ENCODE peak calls at places on chromosomes 11 and 22, in four cellular contexts. U is H1, G is K562, L is HepG2. X is an unnamed sample.

GRCh38 chr11:125494601-125494986 is 1.5 kb downstream of the FEZ1 start:
- DNase-seq in L (no peak), U (no peak), G (no peak), X (no peak)

GRCh38 chr11:116446048-116446399 is 326.8 kb downstream of the BUD13 start:
- DNase-seq in G (no peak), L (no peak), U (no peak), X (no peak)

GRCh38 chr11:69296890-69297224 is 2.9 kb downstream of the MYEOV start:
- DNase-seq in L (no peak), G (no peak), U (no peak), X (no peak)

GRCh38 chr11:1765871-1766718 is 2.4 kb upstream of the CTSD start:
- DNase-seq in U (peak), L (no peak), G (no peak), X (no peak)

GRCh38 chr22:24102366-24103200 is 78.7 kb upstream of the SUSD2 start:
- DNase-seq in U (no peak), L (no peak), G (no peak), X (no peak)

GRCh38 chr11:102552020-102552419 is 21.5 kb upstream of the MMP7 start:
- DNase-seq in U (no peak), L (no peak), G (no peak), X (no peak)

GRCh38 chr22:23501708-23502107 is 78.4 kb downstream of the IGLL1 start:
- DNase-seq in G (no peak), L (no peak), U (no peak), X (no peak)

GRCh38 chr22:31177420-31178162 is 17.6 kb downstream of the RNF185 start:
- DNase-seq in G (no peak), L (no peak), U (no peak), X (no peak)

GRCh38 chr22:47395481-47395880 is 633.0 kb downstream of the TBC1D22A start:
- DNase-seq in L (no peak), U (no peak), G (no peak), X (no peak)

GRCh38 chr11:47487421-47487820 is 38.5 kb upstream of the RAPSN start:
- DNase-seq in L (no peak), U (no peak), G (no peak), X (no peak)
- TF ChIP-seq FOSL1 in L (no peak), U (no peak), G (no peak), X (no peak)

GRCh38 chr11:46247664-46248063 is 29.8 kb upstream of the CREB3L1 start:
- DNase-seq in U (peak), G (no peak), L (peak), X (peak)
- TF ChIP-seq ATF3 in U (no peak), G (no peak), L (no peak), X (no peak)

DNA sequence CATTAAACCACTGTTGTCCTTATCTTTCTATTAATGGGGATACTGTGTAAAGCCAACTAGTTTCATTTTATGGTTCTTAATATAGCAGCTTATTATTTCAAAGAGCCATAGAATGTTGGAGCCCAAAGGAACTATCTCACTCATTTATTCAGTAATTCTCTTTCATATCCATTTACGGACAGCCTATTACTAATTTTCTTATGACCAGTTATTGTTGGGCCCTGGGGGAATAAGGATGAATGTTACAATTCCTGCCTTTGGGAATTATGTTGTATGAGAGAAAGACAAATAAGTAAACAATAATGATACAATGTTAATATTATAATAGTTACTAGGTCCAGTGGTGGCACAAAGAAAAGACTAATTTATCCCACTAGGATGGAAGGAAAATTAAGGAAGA is 52.4 kb downstream of the AAMDC start:
- DNase-seq in L (no peak), U (no peak), G (no peak), X (no peak)
- TF ChIP-seq FOSL1 in L (no peak), U (no peak), G (no peak), X (no peak)

GRCh38 chr11:70611890-70612289 is 213.6 kb downstream of the CTTN start:
- DNase-seq in U (no peak), L (no peak), G (no peak), X (no peak)
- TF ChIP-seq ATF3 in U (no peak), L (no peak), G (no peak), X (no peak)